ENCODE peak calls at places on chromosomes 2 and 18, in ten cellular contexts. R, T, V, L, O, S, G, H, N and P are unnamed samples.

GRCh38 chr2:200373196-200373595 is 66.7 kb downstream of the SPATS2L start:
- DNase-seq in O (no peak), N (no peak), H (no peak), L (peak; percentile 28), G (no peak), T (peak; percentile 34), R (no peak), V (no peak), S (no peak), P (no peak)

GRCh38 chr2:148965596-148966431 is 72.7 kb upstream of the LYPD6B start:
- DNase-seq in N (no peak), R (no peak), O (no peak), V (no peak), G (no peak), H (no peak), S (no peak), T (no peak), L (no peak), P (no peak)

GRCh38 chr18:58847383-58848071 is 17.1 kb upstream of the ZNF532 start:
- DNase-seq in O (peak; percentile 52), G (no peak), L (no peak), N (no peak), V (no peak), H (peak; percentile 60), S (peak; percentile 38), R (no peak), T (no peak), P (no peak)

GRCh38 chr18:46916551-46917107 is 678 bp downstream of the PIAS2 start:
- DNase-seq in R (peak; percentile 9), N (no peak), S (no peak), L (peak; percentile 41), H (peak; percentile 19), T (no peak), V (peak; percentile 29), O (peak; percentile 40), G (peak; percentile 42), P (peak; percentile 41)

GRCh38 chr18:35005963-35006577 is 35.1 kb upstream of the MAPRE2 start:
- DNase-seq in G (peak; percentile 86), S (no peak), V (peak; percentile 72), H (peak; percentile 28), L (peak; percentile 87), R (peak; percentile 52), T (peak; percentile 65), N (no peak), O (peak; percentile 71), P (peak; percentile 87)

GRCh38 chr2:12320027-12320734 is 396.6 kb upstream of the TRIB2 start:
- DNase-seq in N (no peak), S (no peak), V (peak; percentile 41), H (no peak), L (peak; percentile 33), G (peak; percentile 70), O (no peak), R (no peak), T (no peak), P (peak; percentile 31)

GRCh38 chr2:241177526-241177925 is 11.0 kb upstream of the ANO7 start:
- DNase-seq in N (no peak), H (no peak), S (no peak), R (no peak), O (no peak), V (no peak), T (no peak), L (no peak), G (no peak), P (no peak)

GRCh38 chr2:240919786-240920782 is 13.9 kb downstream of the CROCC2 start:
- DNase-seq in V (no peak), N (peak; percentile 44), T (no peak), R (no peak), G (no peak), O (no peak), L (no peak), S (peak; percentile 4), H (no peak), P (no peak)

GRCh38 chr2:181790716-181791649 is 100.5 kb upstream of the ITPRID2 start:
- DNase-seq in S (no peak), G (peak; percentile 95), O (peak; percentile 97), H (no peak), N (no peak), L (peak; percentile 99), T (peak; percentile 95), V (peak; percentile 86), R (peak; percentile 93), P (peak; percentile 92)

GRCh38 chr2:37625156-37625555 is 46.3 kb downstream of the CDC42EP3 start:
- DNase-seq in T (peak; percentile 43), G (peak; percentile 80), V (peak; percentile 94), H (no peak), O (peak; percentile 97), N (no peak), R (peak; percentile 70), L (peak; percentile 85), S (no peak), P (peak; percentile 56)

GRCh38 chr2:12507295-12507694 is 209.4 kb upstream of the TRIB2 start:
- DNase-seq in N (no peak), V (peak; percentile 94), S (no peak), G (no peak), R (peak; percentile 93), H (no peak), O (peak; percentile 99), T (peak; percentile 97), L (peak; percentile 58), P (peak; percentile 45)

GRCh38 chr2:26946841-26947784 is 23.3 kb upstream of the MAPRE3 start:
- DNase-seq in O (no peak), R (no peak), N (peak; percentile 78), T (peak; percentile 57), V (peak; percentile 49), G (peak; percentile 36), H (peak; percentile 70), S (no peak), L (peak; percentile 34), P (peak; percentile 60)

GRCh38 chr2:186576614-186577013 is 13.2 kb upstream of the ITGAV start:
- DNase-seq in L (peak; percentile 88), G (peak; percentile 65), R (peak; percentile 30), S (no peak), N (no peak), V (peak; percentile 63), H (no peak), T (no peak), O (no peak), P (peak; percentile 66)

GRCh38 chr2:58137221-58137620 is 90.6 kb downstream of the VRK2 start:
- DNase-seq in H (no peak), V (peak; percentile 80), N (no peak), S (no peak), G (peak; percentile 90), L (peak; percentile 81), T (peak; percentile 49), R (peak; percentile 36), O (peak; percentile 60), P (peak; percentile 86)

GRCh38 chr2:234100686-234101085 is 50.2 kb downstream of the SPP2 start:
- DNase-seq in H (no peak), G (no peak), T (no peak), S (no peak), L (no peak), O (no peak), R (no peak), N (no peak), V (no peak), P (no peak)

GRCh38 chr2:134683561-134684112 is 35.2 kb downstream of the TMEM163 start:
- DNase-seq in L (peak; percentile 22), G (peak; percentile 23), S (no peak), T (peak; percentile 86), R (no peak), V (no peak), O (peak; percentile 57), N (no peak), H (no peak), P (peak; percentile 17)

GRCh38 chr2:239157766-239158165 is 243.1 kb downstream of the HDAC4 start:
- DNase-seq in V (no peak), O (peak; percentile 76), G (no peak), N (peak; percentile 65), L (no peak), S (peak; percentile 19), R (no peak), T (peak; percentile 61), H (no peak), P (no peak)

GRCh38 chr2:67871696-67872320 is 191.0 kb downstream of the C1D start:
- DNase-seq in R (peak; percentile 93), L (peak; percentile 84), G (peak; percentile 48), N (no peak), T (peak; percentile 87), H (no peak), O (peak; percentile 24), V (peak; percentile 80), S (no peak), P (peak; percentile 83)
- H3K4me3 ChIP-seq in R (no peak overlapping the region), L (no peak overlapping the region), G (no peak overlapping the region), N (no peak overlapping the region), T (no peak overlapping the region), H (no peak overlapping the region), O (no peak overlapping the region), V (no peak overlapping the region), S (no peak overlapping the region), P (no peak overlapping the region)

DNA sequence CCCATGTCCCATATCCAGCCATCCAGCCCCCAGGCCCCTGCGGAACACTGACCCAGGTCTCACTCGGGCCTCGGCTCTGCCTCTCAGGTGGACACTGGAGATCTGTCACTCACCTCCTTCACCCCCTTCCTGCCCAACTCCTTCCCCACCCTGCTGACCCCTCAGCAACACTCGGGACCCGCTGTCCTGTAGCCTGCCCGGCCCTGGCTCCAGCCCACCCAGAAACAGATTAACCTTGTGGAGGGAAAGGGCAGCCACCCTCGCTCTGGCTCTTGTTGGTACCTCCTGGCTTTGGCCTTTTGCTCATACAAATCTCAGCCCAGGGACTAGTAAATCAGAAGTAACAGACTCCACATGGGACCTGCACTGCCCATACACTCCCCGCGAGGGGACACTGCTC is 29.8 kb upstream of the PRLH start:
- DNase-seq in L (no peak), H (no peak), V (no peak), G (no peak), S (no peak), N (no peak), O (no peak), R (no peak), T (no peak), P (no peak)
- TF ChIP-seq CTCF in L (no peak), H (no peak), V (no peak), G (no peak), S (no peak), N (no peak), O (no peak), R (no peak), T (no peak), P (no peak)

GRCh38 chr2:174878537-174879147 is 114.4 kb upstream of the CHRNA1 start:
- DNase-seq in R (peak; percentile 30), G (peak; percentile 57), O (peak; percentile 37), L (peak; percentile 51), H (peak; percentile 20), V (peak; percentile 38), S (no peak), T (peak; percentile 50), N (no peak), P (peak; percentile 30)
- H3K4me3 ChIP-seq in R (peak overlapping the region; percentile 48), G (peak overlapping the region; percentile 47), O (peak overlapping the region; percentile 9), L (no peak overlapping the region), H (peak overlapping the region; percentile 2), V (peak overlapping the region; percentile 29), S (no peak overlapping the region), T (peak overlapping the region; percentile 55), N (peak overlapping the region; percentile 38), P (peak overlapping the region; percentile 4)

GRCh38 chr2:166104773-166105172 is 23.0 kb downstream of the SCN1A start:
- DNase-seq in T (no peak), O (no peak), N (no peak), V (no peak), L (peak; percentile 22), G (peak; percentile 21), S (no peak), H (no peak), R (no peak), P (peak; percentile 43)

GRCh38 chr2:166106431-166107015 is 21.3 kb downstream of the SCN1A start:
- DNase-seq in N (no peak), V (no peak), R (no peak), O (no peak), G (peak; percentile 47), H (no peak), S (peak; percentile 25), T (peak; percentile 37), L (peak; percentile 66), P (peak; percentile 73)

GRCh38 chr2:166104084-166104483 is 23.7 kb downstream of the SCN1A start:
- DNase-seq in N (no peak), R (no peak), O (no peak), G (no peak), S (no peak), L (no peak), V (no peak), T (no peak), H (no peak), P (no peak)
- TF ChIP-seq CTCF in N (no peak), R (no peak), O (no peak), G (no peak), S (no peak), L (no peak), V (no peak), T (no peak), H (no peak), P (no peak)